ENCODE peak calls at places on chromosome 11, in ten cellular contexts. L is foreskin keratinocyte, G is Calu3, P is astrocyte, N is choroid plexus epithelial cell, R is fibroblast of mammary gland, I is dorsolateral prefrontal cortex, K is mucosa of descending colon, M is RWPE1, J is lower lobe of right lung. E is an unnamed sample.
A peak's percentile ranks its signal among the peaks of the same experiment; 100 is the strongest.

GRCh38 chr11:71436861-71437260 is 11.3 kb downstream of the DHCR7 start:
- DNase-seq in L (no peak), G (no peak), P (no peak), N (no peak), R (no peak), I (no peak), K (no peak), M (no peak), J (no peak), E (no peak)

GRCh38 chr11:126561327-126561893 is 205.9 kb downstream of the ST3GAL4 start:
- DNase-seq in L (no peak), G (peak; percentile 32), P (peak; percentile 51), N (peak; percentile 74), R (peak; percentile 57), I (no peak), K (no peak), M (peak; percentile 52), J (no peak), E (peak; percentile 50)

GRCh38 chr11:76148207-76148606 is 58.1 kb downstream of the WNT11 start:
- DNase-seq in L (no peak), G (no peak), P (no peak), N (no peak), R (no peak), I (no peak), K (peak; percentile 66), M (no peak), J (no peak), E (no peak)

GRCh38 chr11:81237139-81237538 is 1496.5 kb downstream of the FAM181B start:
- DNase-seq in L (peak; percentile 8), G (no peak), P (peak; percentile 6), N (peak; percentile 87), R (peak; percentile 49), I (no peak), K (no peak), M (no peak), J (no peak), E (no peak)

GRCh38 chr11:13859986-13860385 is 102.5 kb upstream of the SPON1 start:
- DNase-seq in L (no peak), G (no peak), P (no peak), N (no peak), R (no peak), I (no peak), K (no peak), M (no peak), J (no peak), E (no peak)

GRCh38 chr11:115383431-115383830 is 120.8 kb downstream of the CADM1 start:
- DNase-seq in L (no peak), G (no peak), P (peak; percentile 69), N (no peak), R (no peak), I (no peak), K (no peak), M (no peak), J (no peak), E (no peak)

GRCh38 chr11:20013346-20014066 is 146.8 kb downstream of the DBX1 start:
- DNase-seq in L (no peak), G (peak; percentile 28), P (no peak), N (peak; percentile 60), R (no peak), I (no peak), K (no peak), M (no peak), J (no peak), E (no peak)

GRCh38 chr11:62104816-62105610 is 18.8 kb upstream of the INCENP start:
- DNase-seq in L (no peak), G (no peak), P (peak; percentile 27), N (peak; percentile 71), R (peak; percentile 86), I (no peak), K (no peak), M (no peak), J (no peak), E (no peak)

GRCh38 chr11:62604460-62605130 is 2.9 kb upstream of the MTA2 start:
- DNase-seq in L (no peak), G (no peak), P (no peak), N (no peak), R (no peak), I (no peak), K (no peak), M (no peak), J (no peak), E (no peak)

GRCh38 chr11:105611837-105612480 is 2.1 kb downstream of the GRIA4 start:
- DNase-seq in L (no peak), G (no peak), P (no peak), N (no peak), R (no peak), I (no peak), K (no peak), M (no peak), J (no peak), E (no peak)

GRCh38 chr11:75557649-75558494 is 4.2 kb upstream of the SERPINH1 start:
- DNase-seq in L (no peak), G (no peak), P (peak; percentile 95), N (peak; percentile 94), R (peak; percentile 92), I (no peak), K (peak; percentile 64), M (no peak), J (peak; percentile 69), E (no peak)

GRCh38 chr11:2691991-2692841 is 7.6 kb downstream of the KCNQ1OT1 start:
- DNase-seq in L (no peak), G (peak; percentile 53), P (no peak), N (peak; percentile 13), R (no peak), I (peak; percentile 6), K (no peak), M (peak; percentile 35), J (no peak), E (no peak)

DNA sequence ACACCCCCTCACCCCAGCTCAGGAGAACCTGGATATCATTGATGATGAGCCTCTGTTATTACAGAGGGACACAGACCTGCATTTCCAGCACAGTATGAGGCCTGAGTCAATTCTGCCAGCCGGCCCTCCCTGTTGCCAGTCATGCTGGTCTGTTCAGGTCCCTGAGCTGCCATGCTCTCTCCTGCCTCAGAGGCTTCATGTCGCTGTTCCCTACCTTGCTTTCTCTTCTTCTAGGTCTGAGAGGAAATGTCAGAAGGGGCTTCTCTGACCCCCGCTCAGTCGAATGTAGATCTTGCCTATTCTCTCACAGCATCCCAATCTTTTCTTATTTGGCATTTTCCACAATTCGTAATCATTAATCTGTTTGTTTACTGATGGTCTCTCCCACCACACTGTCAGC is 21.8 kb upstream of the ABCC8 start:
- DNase-seq in L (no peak), G (no peak), P (no peak), N (peak; percentile 19), R (no peak), I (no peak), K (no peak), M (no peak), J (no peak), E (no peak)
- TF ChIP-seq CTCF in L (no peak), G (no peak), P (peak; percentile 18), N (peak; percentile 41), R (no peak), I (no peak), K (no peak), M (peak; percentile 44), J (no peak), E (peak; percentile 32)

DNA sequence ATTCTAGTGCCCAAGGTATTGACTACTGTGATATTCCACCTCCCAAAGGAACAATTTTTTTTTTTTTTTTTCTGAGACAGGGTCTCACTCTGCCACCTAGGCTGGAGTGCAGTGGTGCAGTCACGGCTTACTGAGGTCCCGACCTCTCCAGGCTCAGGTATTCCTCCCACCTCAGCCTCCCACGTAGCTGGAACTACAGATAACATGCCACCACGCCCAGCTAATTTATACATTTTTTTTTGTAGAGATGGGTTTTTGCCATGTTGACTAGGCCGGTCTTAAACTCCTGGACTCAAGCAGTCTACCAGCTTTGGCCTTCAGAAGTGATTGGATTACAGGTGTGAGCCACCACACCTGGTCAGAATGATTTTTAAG is 33.4 kb downstream of the MAML2 start:
- DNase-seq in L (no peak), G (no peak), P (no peak), N (no peak), R (no peak), I (no peak), K (no peak), M (no peak), J (no peak), E (no peak)
- TF ChIP-seq CTCF in L (no peak), G (no peak), P (no peak), N (no peak), R (no peak), I (no peak), K (no peak), M (no peak), J (no peak), E (no peak)

DNA sequence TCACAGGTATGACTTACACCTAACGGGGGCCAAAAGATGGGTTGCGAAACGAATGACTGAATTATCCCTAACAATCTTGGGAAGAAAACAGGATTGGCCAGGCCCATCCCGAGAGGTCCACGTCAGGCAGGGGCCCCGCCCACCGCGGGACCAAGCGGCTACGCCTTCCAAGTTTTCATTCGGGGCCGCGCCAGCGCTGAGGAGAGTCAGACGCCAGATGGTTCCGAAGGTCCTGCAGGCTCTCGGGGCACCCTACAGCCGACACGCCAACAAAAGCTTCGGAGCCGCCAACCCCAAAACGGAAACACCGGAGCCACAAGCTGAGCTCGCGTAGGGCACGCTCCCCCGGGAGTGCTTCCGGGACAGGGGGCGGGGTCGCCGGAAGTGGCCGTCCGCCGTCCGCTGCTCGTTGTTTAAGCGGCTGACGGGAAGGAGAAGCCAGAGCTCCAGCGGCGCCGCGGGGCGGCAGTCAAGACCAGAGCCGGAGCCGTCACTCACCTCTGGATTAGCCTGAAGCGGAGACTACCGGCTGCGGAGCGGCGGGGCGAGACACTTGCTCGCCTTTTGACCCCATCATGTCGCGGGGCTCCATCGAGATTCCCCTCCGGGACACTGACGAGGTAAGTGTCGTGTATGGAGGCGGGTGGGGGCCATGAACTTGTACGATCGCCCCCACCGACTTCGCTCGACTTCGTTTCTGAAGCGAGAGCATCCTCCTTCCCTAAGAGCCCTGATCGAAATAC is at the start of gene CTR9:
- DNase-seq in L (peak; percentile 93), G (peak; percentile 95), P (peak; percentile 84), N (peak; percentile 93), R (peak; percentile 92), I (peak; percentile 95), K (peak; percentile 97), M (peak; percentile 88), J (peak; percentile 95), E (peak; percentile 93)
- TF ChIP-seq CTCF in L (peak; percentile 62), G (no peak), P (no peak), N (peak; percentile 39), R (peak; percentile 8), I (peak; percentile 27), K (no peak), M (peak; percentile 50), J (peak; percentile 31), E (no peak)

DNA sequence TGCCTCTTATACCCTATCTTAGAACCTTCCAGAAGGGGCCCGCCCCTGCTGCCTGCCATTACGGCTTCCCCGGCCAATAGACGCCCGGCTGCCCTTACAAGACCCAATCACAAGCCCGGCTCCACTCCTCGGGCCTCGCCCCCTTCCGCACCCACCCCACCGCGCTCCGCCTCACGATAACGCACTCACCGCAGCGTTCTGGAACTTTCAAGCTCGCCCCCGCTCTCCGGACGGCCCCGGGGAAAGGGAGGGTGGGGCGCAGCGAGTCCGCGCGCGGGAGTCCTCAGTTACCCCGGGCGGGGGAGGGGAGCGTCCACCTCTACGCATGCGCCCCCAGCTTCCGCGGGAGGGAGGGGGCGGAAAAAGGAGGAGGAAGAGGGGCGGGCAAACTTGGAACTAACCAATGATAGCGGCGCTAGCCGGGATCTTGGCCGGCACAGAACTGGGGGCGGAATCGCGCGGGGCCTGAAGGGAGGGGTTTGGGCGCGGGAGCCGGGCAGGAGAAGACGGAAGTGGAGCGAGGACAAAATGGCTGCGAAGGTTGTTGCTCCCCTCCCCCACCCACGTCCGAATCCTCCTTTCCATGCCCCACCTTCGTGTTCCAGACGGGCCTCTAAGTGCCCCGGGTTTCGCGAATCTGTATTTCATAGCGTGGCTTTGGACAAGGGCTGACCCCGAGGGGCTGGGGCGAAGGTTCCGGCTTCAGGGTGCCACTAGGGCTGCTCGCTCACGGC is 389 bp upstream of the HSPA8 start:
- DNase-seq in L (peak; percentile 98), G (peak; percentile 96), P (peak; percentile 99), N (peak; percentile 100), R (peak; percentile 99), I (peak; percentile 99), K (peak; percentile 100), M (peak; percentile 95), J (peak; percentile 99), E (peak; percentile 99)
- TF ChIP-seq CTCF in L (no peak), G (no peak), P (no peak), N (no peak), R (no peak), I (no peak), K (no peak), M (no peak), J (no peak), E (no peak)

E was measured in mesothelial cell of epicardium.